ENCODE peak calls at places on chromosomes 6 and 20, in four cellular contexts. M is fibroblast of the aortic adventitia, J is IMR-90, Y is small intestine. P is an unnamed sample.

GRCh38 chr6:112027942-112028674 is 25.8 kb upstream of the CCN6 start:
- DNase-seq in M (peak), J (no peak), Y (peak), P (peak)

GRCh38 chr20:1184638-1185315 is at the start of gene TMEM74B:
- DNase-seq in M (no peak), J (no peak), Y (peak), P (no peak)

GRCh38 chr20:56519551-56519950 is 5.0 kb upstream of the FAM209A start:
- DNase-seq in M (no peak), J (no peak), Y (no peak), P (no peak)

GRCh38 chr20:7015257-7015656 is 247.8 kb downstream of the BMP2 start:
- DNase-seq in M (no peak), J (no peak), Y (no peak), P (no peak)

GRCh38 chr6:118719351-118720124 is 68.1 kb upstream of the CEP85L start:
- DNase-seq in M (no peak), J (no peak), Y (no peak), P (no peak)

GRCh38 chr20:61763740-61764400 is 301.8 kb downstream of the TAF4 start:
- DNase-seq in M (no peak), J (no peak), Y (no peak), P (no peak)

GRCh38 chr6:44650947-44651346 is 263.4 kb downstream of the CDC5L start:
- DNase-seq in M (no peak), J (peak), Y (no peak), P (no peak)

GRCh38 chr20:12321746-12322145 is 404.1 kb downstream of the BTBD3 start:
- DNase-seq in M (no peak), J (no peak), Y (no peak), P (no peak)

GRCh38 chr20:4322499-4322898 is 307.1 kb upstream of the RNF24 start:
- DNase-seq in M (no peak), J (no peak), Y (no peak), P (no peak)

GRCh38 chr6:80742481-80742880 is 636.0 kb downstream of the BCKDHB start:
- DNase-seq in M (peak), J (peak), Y (no peak), P (peak)

GRCh38 chr6:111759413-111759835 is 113.8 kb downstream of the FYN start:
- DNase-seq in M (no peak), J (peak), Y (no peak), P (no peak)

DNA sequence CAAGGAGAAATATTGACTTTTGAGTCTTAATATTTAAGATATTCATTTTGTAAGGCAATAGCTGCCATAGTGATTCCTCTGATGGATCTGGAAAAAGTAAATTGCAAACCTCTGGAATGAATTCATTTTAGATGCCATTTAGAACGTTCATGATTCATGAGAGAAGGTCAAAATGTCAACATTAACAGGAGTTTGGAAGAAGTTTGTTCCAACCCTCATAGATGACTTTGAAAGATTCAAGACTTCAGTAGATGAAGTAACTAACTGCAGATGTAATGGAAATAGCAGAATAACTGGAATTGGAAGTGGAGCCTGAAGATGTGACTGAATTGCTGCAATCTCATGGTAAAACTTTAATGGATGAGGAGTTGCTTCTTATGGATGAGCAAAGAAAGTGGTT is 100.9 kb upstream of the CCN2 start:
- DNase-seq in M (peak), J (no peak), Y (no peak), P (peak)
- H3K4me3 ChIP-seq in M (no peak), J (no peak), Y (no peak), P (no peak)

DNA sequence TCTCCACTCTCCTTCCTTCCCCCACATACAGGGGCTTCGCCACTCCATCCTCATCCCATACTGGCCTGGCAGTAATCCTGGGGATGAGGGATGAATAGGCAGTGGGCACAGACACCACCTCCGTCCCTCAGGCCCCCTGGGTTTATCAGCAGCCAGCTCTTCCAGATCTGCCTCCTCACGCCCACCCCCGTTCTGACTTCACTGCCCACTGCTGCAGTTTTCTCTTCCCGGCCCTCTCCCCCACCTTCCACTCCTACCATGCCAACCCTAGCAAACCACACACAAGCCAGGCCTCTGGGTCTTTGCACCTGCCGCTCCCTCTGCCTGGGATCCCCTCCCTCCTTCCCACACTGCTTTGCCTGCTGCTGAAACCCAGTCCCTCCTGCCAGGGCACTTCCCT is 22.3 kb downstream of the PNPLA1 start:
- DNase-seq in M (no peak), J (no peak), Y (no peak), P (no peak)
- H3K4me3 ChIP-seq in M (no peak), J (no peak), Y (no peak), P (no peak)

DNA sequence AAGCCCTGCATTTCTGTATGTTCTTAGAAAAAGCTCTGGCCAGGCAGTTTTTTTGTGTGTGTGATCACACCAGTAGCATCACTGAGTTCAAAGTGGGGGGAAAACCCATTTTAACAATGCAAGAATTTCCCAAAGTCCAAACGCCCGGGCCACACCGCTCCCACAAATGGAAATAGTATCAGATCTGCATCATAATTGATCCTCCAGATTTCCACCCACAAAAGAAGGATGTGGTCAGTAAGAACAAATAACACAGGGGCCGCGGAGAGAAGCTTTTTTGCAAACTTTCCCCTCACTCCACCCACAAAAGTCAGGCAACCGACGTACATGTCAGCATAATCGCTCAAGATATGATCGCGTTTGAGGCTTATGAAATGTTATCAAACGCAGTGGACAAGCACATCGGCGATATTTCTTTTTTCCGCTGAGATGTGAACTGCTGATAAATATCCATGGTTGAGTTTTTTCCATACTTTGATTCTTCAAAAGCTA is 143.7 kb downstream of the ZFP64 start:
- DNase-seq in M (no peak), J (peak), Y (no peak), P (peak)
- H3K4me3 ChIP-seq in M (no peak), J (no peak), Y (no peak), P (no peak)

DNA sequence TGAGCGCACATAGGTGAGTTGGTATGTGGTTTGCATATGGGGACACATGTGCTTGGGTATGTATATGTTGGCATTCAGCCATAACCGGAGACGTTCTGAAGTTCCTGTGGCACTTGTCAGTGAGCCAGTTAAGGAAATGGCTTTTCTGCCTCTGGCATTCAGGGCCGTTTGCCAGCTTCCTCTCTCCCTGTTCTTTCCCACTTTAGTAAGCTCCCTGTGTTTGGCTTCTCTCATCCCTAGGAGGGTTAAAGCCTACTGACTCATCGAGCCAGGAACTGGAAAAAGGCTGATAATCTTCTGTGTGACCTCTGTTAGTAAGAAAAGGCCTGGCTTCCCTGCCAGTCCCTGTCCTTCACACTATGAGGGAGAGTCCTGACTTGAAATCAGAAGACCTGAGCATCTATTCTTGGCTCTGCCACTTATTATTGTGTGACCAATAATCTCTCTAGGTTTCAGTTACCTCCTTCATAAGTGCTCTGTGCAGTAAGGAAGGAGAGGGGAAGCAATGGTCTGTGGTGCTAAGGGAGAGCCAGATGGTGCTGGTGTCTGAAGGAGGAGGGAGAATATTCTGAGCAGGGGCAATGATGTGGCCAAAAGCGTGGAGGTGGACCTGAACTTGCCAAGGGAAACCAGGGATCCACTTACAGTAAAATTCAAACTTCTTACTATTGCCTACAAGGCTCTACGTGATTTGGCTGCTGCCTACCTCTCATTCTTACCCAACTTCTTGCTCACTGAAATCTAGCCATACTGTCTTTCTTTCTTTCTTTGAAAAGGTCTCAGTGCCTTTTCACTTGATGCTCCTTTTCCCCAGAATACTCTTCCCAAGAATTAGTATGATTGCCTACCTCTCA is 31.4 kb downstream of the ACSS2 start:
- DNase-seq in M (peak), J (peak), Y (peak), P (peak)
- H3K4me3 ChIP-seq in M (no peak), J (no peak), Y (no peak), P (no peak)

GRCh38 chr6:163813979-163814493 is 399.5 kb downstream of the QKI start:
- DNase-seq in M (no peak), J (no peak), Y (no peak), P (no peak)
- H3K4me3 ChIP-seq in M (no peak), J (no peak), Y (no peak), P (no peak)

DNA sequence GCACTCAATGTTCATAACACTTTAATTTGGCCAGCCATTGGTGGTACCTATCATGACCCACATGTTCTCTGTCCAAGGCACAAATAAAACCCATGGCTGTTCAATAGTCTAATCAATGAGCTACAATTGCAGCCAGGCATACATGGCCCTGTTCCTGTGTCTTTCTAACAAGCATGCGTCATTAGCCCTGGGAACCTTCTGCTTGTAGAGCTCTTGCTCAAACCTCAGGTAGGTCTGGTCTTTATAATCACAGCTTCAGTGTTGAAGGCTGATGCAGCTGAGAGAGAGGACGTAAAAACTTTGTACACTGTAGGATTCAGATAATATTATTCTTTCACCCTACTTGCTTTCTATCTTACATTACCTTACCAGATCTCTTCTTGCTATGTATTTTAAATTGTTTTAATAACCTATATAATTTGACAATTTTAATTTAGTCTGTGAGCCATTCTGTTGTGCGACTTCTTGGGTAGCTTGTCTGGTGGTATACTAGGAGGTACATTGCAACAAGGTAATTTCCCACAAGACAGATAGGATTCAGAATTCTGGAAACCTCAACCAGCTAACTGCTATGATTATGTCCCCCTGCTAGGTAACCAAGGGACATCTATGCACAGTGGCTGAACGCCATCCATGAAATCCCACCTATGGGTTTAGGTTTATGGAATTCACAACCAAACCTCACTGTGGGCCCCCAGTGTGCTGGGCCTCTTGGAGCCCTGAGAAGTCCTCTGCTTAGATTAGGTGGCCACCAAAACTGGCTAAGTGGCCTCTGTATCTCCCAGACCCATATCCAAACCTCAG is 55.4 kb upstream of the RIPOR2 start:
- DNase-seq in M (no peak), J (no peak), Y (no peak), P (no peak)
- H3K4me3 ChIP-seq in M (no peak), J (no peak), Y (no peak), P (no peak)

GRCh38 chr20:46204594-46205205 is 86.6 kb downstream of the CD40 start:
- DNase-seq in M (no peak), J (no peak), Y (no peak), P (no peak)

GRCh38 chr20:46203510-46203837 is 85.4 kb downstream of the CD40 start:
- DNase-seq in M (no peak), J (no peak), Y (no peak), P (no peak)

GRCh38 chr20:46199198-46199597 is 81.1 kb downstream of the CD40 start:
- DNase-seq in M (no peak), J (no peak), Y (no peak), P (no peak)

GRCh38 chr20:46202758-46203509 is 84.8 kb downstream of the CD40 start:
- DNase-seq in M (peak), J (no peak), Y (no peak), P (peak)

DNA sequence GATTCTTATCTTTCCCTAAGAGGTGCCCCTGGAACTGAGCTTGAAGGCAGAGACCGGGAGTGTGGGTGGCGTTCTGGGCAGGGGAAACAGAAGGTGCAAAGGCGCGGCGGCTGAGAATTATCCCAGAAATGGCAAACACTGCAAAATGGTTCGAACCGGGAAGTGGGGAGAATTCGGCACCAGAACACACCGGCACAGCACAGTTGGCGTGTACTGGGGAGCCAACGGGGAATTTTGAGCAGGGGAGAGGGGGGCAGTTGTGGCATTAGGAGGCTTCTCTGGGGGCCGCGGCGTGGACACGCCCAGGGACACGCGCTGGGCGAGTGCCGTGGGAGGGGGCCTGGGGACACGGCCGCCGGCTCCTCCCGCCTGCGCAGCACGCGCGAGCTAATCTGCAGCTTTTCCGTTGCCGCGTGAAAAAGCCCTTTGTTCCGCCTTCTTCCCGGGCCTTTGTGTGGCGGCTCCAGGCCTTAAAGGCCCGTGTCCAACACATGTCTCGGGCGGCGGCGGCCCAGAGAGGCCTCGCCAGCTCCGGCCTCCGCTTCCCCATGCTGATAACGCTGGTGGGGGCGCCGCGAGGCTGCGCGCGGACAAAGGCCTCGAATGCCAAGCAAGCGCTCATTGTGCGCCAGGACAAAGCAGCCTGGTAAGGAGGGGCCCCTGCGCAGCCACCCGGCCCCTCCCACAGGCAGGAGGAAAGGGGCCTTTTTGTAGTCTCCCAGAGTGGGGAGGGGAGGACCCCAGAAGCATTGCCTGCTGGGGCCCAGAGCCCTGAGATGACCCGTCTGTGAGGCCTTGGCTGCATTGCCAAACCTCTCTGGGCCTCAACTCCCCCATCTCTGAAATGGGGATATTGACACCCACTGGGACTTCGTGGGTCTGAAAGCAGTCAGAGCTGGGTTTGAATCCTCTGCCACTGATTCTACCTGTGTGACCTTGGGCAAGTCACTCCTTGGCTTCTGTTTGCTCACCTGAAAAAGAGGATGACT is 82.8 kb downstream of the CD40 start:
- DNase-seq in M (no peak), J (no peak), Y (no peak), P (no peak)
- H3K4me3 ChIP-seq in M (no peak), J (no peak), Y (no peak), P (no peak)

GRCh38 chr6:158854214-158855101 is 35.3 kb upstream of the EZR start:
- DNase-seq in M (peak), J (peak), Y (no peak), P (no peak)
- H3K4me3 ChIP-seq in M (no peak), J (no peak), Y (no peak), P (no peak)

P was measured in fibroblast of mammary gland.